ENCODE peak calls at places on chromosome 6, in ten cellular contexts. One of them, this sample, is unnamed.
A peak's percentile ranks its signal among the peaks of the same experiment; 100 is the strongest.

GRCh38 chr6:23705691-23706090 is 420.3 kb upstream of the NRSN1 start:
- DNase-seq in tibial artery: no peak
- DNase-seq in kidney: no peak
- DNase-seq in upper lobe of left lung: no peak
- DNase-seq in right atrium auricular region: no peak
- DNase-seq in cardiac fibroblast: no peak
- DNase-seq in osteoblast: no peak
- DNase-seq in thoracic aorta: no peak
- DNase-seq in upper lobe of right lung: no peak
- DNase-seq in ascending aorta: no peak
- DNase-seq in this sample: no peak

GRCh38 chr6:127121637-127121960 is 3.1 kb downstream of the RSPO3 start:
- DNase-seq in tibial artery: no peak
- DNase-seq in kidney: no peak
- DNase-seq in upper lobe of left lung: no peak
- DNase-seq in right atrium auricular region: no peak
- DNase-seq in cardiac fibroblast: no peak
- DNase-seq in osteoblast: no peak
- DNase-seq in thoracic aorta: no peak
- DNase-seq in upper lobe of right lung: no peak
- DNase-seq in ascending aorta: no peak
- DNase-seq in this sample: no peak

GRCh38 chr6:84065718-84066290 is 32.2 kb downstream of the MRAP2 start:
- DNase-seq in tibial artery: no peak
- DNase-seq in kidney: no peak
- DNase-seq in upper lobe of left lung: no peak
- DNase-seq in right atrium auricular region: no peak
- DNase-seq in cardiac fibroblast: peak; percentile 76
- DNase-seq in osteoblast: peak; percentile 92
- DNase-seq in thoracic aorta: no peak
- DNase-seq in upper lobe of right lung: no peak
- DNase-seq in ascending aorta: peak; percentile 69
- DNase-seq in this sample: peak; percentile 48

GRCh38 chr6:113879186-113880096 is 22.3 kb downstream of the MARCKS start:
- DNase-seq in tibial artery: peak; percentile 39
- DNase-seq in kidney: no peak
- DNase-seq in upper lobe of left lung: no peak
- DNase-seq in right atrium auricular region: peak; percentile 62
- DNase-seq in cardiac fibroblast: peak; percentile 85
- DNase-seq in osteoblast: no peak
- DNase-seq in thoracic aorta: no peak
- DNase-seq in upper lobe of right lung: no peak
- DNase-seq in ascending aorta: peak; percentile 66
- DNase-seq in this sample: peak; percentile 63

GRCh38 chr6:137102851-137103492 is 58.2 kb upstream of the IL20RA start:
- DNase-seq in tibial artery: no peak
- DNase-seq in kidney: no peak
- DNase-seq in upper lobe of left lung: no peak
- DNase-seq in right atrium auricular region: no peak
- DNase-seq in cardiac fibroblast: no peak
- DNase-seq in osteoblast: no peak
- DNase-seq in thoracic aorta: no peak
- DNase-seq in upper lobe of right lung: no peak
- DNase-seq in ascending aorta: no peak
- DNase-seq in this sample: no peak

GRCh38 chr6:133504761-133505160 is 263.6 kb downstream of the EYA4 start:
- DNase-seq in tibial artery: no peak
- DNase-seq in kidney: no peak
- DNase-seq in upper lobe of left lung: no peak
- DNase-seq in right atrium auricular region: no peak
- DNase-seq in cardiac fibroblast: peak; percentile 6
- DNase-seq in osteoblast: peak; percentile 60
- DNase-seq in thoracic aorta: no peak
- DNase-seq in upper lobe of right lung: no peak
- DNase-seq in ascending aorta: no peak
- DNase-seq in this sample: no peak

GRCh38 chr6:29631860-29632731 is 887 bp downstream of the GABBR1 start:
- DNase-seq in tibial artery: peak; percentile 62
- DNase-seq in kidney: peak; percentile 90
- DNase-seq in upper lobe of left lung: peak; percentile 93
- DNase-seq in right atrium auricular region: no peak
- DNase-seq in cardiac fibroblast: peak; percentile 51
- DNase-seq in osteoblast: peak; percentile 89
- DNase-seq in thoracic aorta: no peak
- DNase-seq in upper lobe of right lung: peak; percentile 77
- DNase-seq in ascending aorta: peak; percentile 82
- DNase-seq in this sample: peak; percentile 84

GRCh38 chr6:14542670-14543366 is 425.2 kb downstream of the CD83 start:
- DNase-seq in tibial artery: no peak
- DNase-seq in kidney: no peak
- DNase-seq in upper lobe of left lung: no peak
- DNase-seq in right atrium auricular region: no peak
- DNase-seq in cardiac fibroblast: peak; percentile 66
- DNase-seq in osteoblast: peak; percentile 80
- DNase-seq in thoracic aorta: no peak
- DNase-seq in upper lobe of right lung: no peak
- DNase-seq in ascending aorta: no peak
- DNase-seq in this sample: peak; percentile 66

GRCh38 chr6:54404791-54405190 is 96.5 kb downstream of the TINAG start:
- DNase-seq in tibial artery: no peak
- DNase-seq in kidney: no peak
- DNase-seq in upper lobe of left lung: no peak
- DNase-seq in right atrium auricular region: no peak
- DNase-seq in cardiac fibroblast: no peak
- DNase-seq in osteoblast: no peak
- DNase-seq in thoracic aorta: no peak
- DNase-seq in upper lobe of right lung: no peak
- DNase-seq in ascending aorta: no peak
- DNase-seq in this sample: peak; percentile 33

GRCh38 chr6:29631209-29631810 is 1.7 kb downstream of the GABBR1 start:
- DNase-seq in tibial artery: no peak
- DNase-seq in kidney: no peak
- DNase-seq in upper lobe of left lung: peak; percentile 46
- DNase-seq in right atrium auricular region: no peak
- DNase-seq in cardiac fibroblast: no peak
- DNase-seq in osteoblast: peak; percentile 61
- DNase-seq in thoracic aorta: no peak
- DNase-seq in upper lobe of right lung: no peak
- DNase-seq in ascending aorta: no peak
- DNase-seq in this sample: peak; percentile 18

GRCh38 chr6:10584607-10585006 is 63.5 kb downstream of the GCNT2 start:
- DNase-seq in tibial artery: no peak
- DNase-seq in kidney: no peak
- DNase-seq in upper lobe of left lung: no peak
- DNase-seq in right atrium auricular region: no peak
- DNase-seq in cardiac fibroblast: no peak
- DNase-seq in osteoblast: no peak
- DNase-seq in thoracic aorta: no peak
- DNase-seq in upper lobe of right lung: no peak
- DNase-seq in ascending aorta: no peak
- DNase-seq in this sample: no peak

GRCh38 chr6:10587694-10588392 is 66.7 kb downstream of the GCNT2 start:
- DNase-seq in tibial artery: no peak
- DNase-seq in kidney: no peak
- DNase-seq in upper lobe of left lung: no peak
- DNase-seq in right atrium auricular region: no peak
- DNase-seq in cardiac fibroblast: no peak
- DNase-seq in osteoblast: no peak
- DNase-seq in thoracic aorta: no peak
- DNase-seq in upper lobe of right lung: no peak
- DNase-seq in ascending aorta: no peak
- DNase-seq in this sample: no peak

GRCh38 chr6:10588562-10589428 is 67.6 kb downstream of the GCNT2 start:
- DNase-seq in tibial artery: no peak
- DNase-seq in kidney: no peak
- DNase-seq in upper lobe of left lung: no peak
- DNase-seq in right atrium auricular region: no peak
- DNase-seq in cardiac fibroblast: no peak
- DNase-seq in osteoblast: no peak
- DNase-seq in thoracic aorta: no peak
- DNase-seq in upper lobe of right lung: no peak
- DNase-seq in ascending aorta: no peak
- DNase-seq in this sample: no peak

GRCh38 chr6:10585232-10585887 is 64.2 kb downstream of the GCNT2 start:
- DNase-seq in tibial artery: no peak
- DNase-seq in kidney: no peak
- DNase-seq in upper lobe of left lung: no peak
- DNase-seq in right atrium auricular region: no peak
- DNase-seq in cardiac fibroblast: no peak
- DNase-seq in osteoblast: no peak
- DNase-seq in thoracic aorta: no peak
- DNase-seq in upper lobe of right lung: no peak
- DNase-seq in ascending aorta: no peak
- DNase-seq in this sample: no peak

GRCh38 chr6:10586302-10586701 is 65.2 kb downstream of the GCNT2 start:
- DNase-seq in tibial artery: no peak
- DNase-seq in kidney: no peak
- DNase-seq in upper lobe of left lung: no peak
- DNase-seq in right atrium auricular region: no peak
- DNase-seq in cardiac fibroblast: no peak
- DNase-seq in osteoblast: no peak
- DNase-seq in thoracic aorta: no peak
- DNase-seq in upper lobe of right lung: no peak
- DNase-seq in ascending aorta: no peak
- DNase-seq in this sample: no peak
- H3K4me3 ChIP-seq in tibial artery: no peak overlapping the region
- H3K4me3 ChIP-seq in kidney: no peak overlapping the region
- H3K4me3 ChIP-seq in upper lobe of left lung: no peak overlapping the region
- H3K4me3 ChIP-seq in right atrium auricular region: no peak overlapping the region
- H3K4me3 ChIP-seq in cardiac fibroblast: no peak overlapping the region
- H3K4me3 ChIP-seq in osteoblast: no peak overlapping the region
- H3K4me3 ChIP-seq in thoracic aorta: no peak overlapping the region
- H3K4me3 ChIP-seq in upper lobe of right lung: no peak overlapping the region
- H3K4me3 ChIP-seq in ascending aorta: peak overlapping the region; percentile 41
- H3K4me3 ChIP-seq in this sample: no peak overlapping the region

DNA sequence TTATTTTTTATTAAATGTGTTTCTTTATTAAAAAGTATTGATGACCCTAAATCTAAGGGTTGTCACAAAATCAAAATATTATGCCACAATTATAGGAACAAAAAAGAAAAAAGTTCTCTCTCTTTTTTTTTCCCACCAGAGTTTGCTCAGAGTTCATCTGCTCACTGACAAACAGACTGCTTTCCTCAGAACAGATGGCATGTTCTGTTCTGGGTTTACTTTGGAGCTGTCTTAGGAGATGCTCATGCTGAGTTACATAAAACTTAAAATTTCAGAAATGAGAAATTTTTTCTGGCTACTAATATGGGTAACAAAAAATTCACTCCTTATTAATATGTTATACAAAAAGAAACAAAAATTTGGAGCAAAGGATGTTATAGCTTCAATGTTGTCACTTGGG is 30.3 kb downstream of the STK38 start:
- DNase-seq in tibial artery: no peak
- DNase-seq in kidney: no peak
- DNase-seq in upper lobe of left lung: no peak
- DNase-seq in right atrium auricular region: no peak
- DNase-seq in cardiac fibroblast: no peak
- DNase-seq in osteoblast: no peak
- DNase-seq in thoracic aorta: no peak
- DNase-seq in upper lobe of right lung: no peak
- DNase-seq in ascending aorta: no peak
- DNase-seq in this sample: no peak
- H3K4me3 ChIP-seq in tibial artery: no peak overlapping the region
- H3K4me3 ChIP-seq in kidney: no peak overlapping the region
- H3K4me3 ChIP-seq in upper lobe of left lung: no peak overlapping the region
- H3K4me3 ChIP-seq in right atrium auricular region: no peak overlapping the region
- H3K4me3 ChIP-seq in cardiac fibroblast: no peak overlapping the region
- H3K4me3 ChIP-seq in osteoblast: no peak overlapping the region
- H3K4me3 ChIP-seq in thoracic aorta: no peak overlapping the region
- H3K4me3 ChIP-seq in upper lobe of right lung: no peak overlapping the region
- H3K4me3 ChIP-seq in ascending aorta: no peak overlapping the region
- H3K4me3 ChIP-seq in this sample: no peak overlapping the region

DNA sequence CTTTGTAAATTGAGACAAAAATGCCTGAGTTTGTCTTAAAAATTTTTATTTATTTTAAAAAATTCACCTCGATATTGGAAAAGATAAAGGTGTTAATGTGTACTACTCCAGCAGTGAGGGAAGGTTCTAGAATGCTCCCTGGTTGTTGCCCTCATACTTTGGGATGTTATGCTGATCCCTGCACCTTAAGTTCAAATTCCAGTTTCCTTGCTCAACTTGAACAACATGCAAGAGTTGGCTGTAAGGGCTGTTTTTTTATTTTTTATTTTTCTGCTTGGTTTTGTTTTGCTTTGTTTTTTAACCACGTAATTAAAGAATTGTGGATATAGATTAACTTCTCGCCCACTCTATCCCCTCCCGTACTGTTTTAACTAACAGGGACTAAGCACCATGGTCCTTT is 158.7 kb upstream of the CITED2 start:
- DNase-seq in tibial artery: no peak
- DNase-seq in kidney: no peak
- DNase-seq in upper lobe of left lung: no peak
- DNase-seq in right atrium auricular region: no peak
- DNase-seq in cardiac fibroblast: no peak
- DNase-seq in osteoblast: no peak
- DNase-seq in thoracic aorta: no peak
- DNase-seq in upper lobe of right lung: no peak
- DNase-seq in ascending aorta: no peak
- DNase-seq in this sample: peak; percentile 38
- H3K4me3 ChIP-seq in tibial artery: no peak overlapping the region
- H3K4me3 ChIP-seq in kidney: peak overlapping the region; percentile 56
- H3K4me3 ChIP-seq in upper lobe of left lung: no peak overlapping the region
- H3K4me3 ChIP-seq in right atrium auricular region: no peak overlapping the region
- H3K4me3 ChIP-seq in cardiac fibroblast: no peak overlapping the region
- H3K4me3 ChIP-seq in osteoblast: peak overlapping the region; percentile 13
- H3K4me3 ChIP-seq in thoracic aorta: peak overlapping the region; percentile 44
- H3K4me3 ChIP-seq in upper lobe of right lung: no peak overlapping the region
- H3K4me3 ChIP-seq in ascending aorta: no peak overlapping the region
- H3K4me3 ChIP-seq in this sample: no peak overlapping the region

GRCh38 chr6:109672827-109673226 is 18.2 kb downstream of the AK9 start:
- DNase-seq in tibial artery: no peak
- DNase-seq in kidney: no peak
- DNase-seq in upper lobe of left lung: no peak
- DNase-seq in right atrium auricular region: no peak
- DNase-seq in cardiac fibroblast: no peak
- DNase-seq in osteoblast: no peak
- DNase-seq in thoracic aorta: no peak
- DNase-seq in upper lobe of right lung: no peak
- DNase-seq in ascending aorta: no peak
- DNase-seq in this sample: no peak

GRCh38 chr6:109676724-109677123 is 14.3 kb downstream of the AK9 start:
- DNase-seq in tibial artery: no peak
- DNase-seq in kidney: no peak
- DNase-seq in upper lobe of left lung: no peak
- DNase-seq in right atrium auricular region: no peak
- DNase-seq in cardiac fibroblast: no peak
- DNase-seq in osteoblast: no peak
- DNase-seq in thoracic aorta: no peak
- DNase-seq in upper lobe of right lung: no peak
- DNase-seq in ascending aorta: no peak
- DNase-seq in this sample: no peak

DNA sequence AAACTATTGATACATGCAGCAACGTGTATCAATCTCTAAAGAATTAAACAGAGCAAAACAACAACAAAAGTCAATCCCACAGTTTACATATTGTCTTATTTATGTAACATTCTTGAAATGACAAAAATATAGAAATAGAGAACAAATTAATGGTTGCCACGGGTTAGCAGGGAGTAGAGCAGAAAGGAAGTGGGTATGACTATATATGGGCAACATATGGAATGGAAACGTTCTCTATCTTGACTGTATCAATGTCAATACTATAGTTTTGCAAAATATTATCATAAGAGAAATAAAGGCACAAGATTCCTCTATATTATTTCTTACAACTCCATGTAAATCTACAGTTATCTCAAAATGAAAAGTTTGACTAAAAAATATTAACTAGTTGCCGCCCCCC is 12.8 kb downstream of the AK9 start:
- DNase-seq in tibial artery: no peak
- DNase-seq in kidney: no peak
- DNase-seq in upper lobe of left lung: no peak
- DNase-seq in right atrium auricular region: no peak
- DNase-seq in cardiac fibroblast: no peak
- DNase-seq in osteoblast: no peak
- DNase-seq in thoracic aorta: no peak
- DNase-seq in upper lobe of right lung: no peak
- DNase-seq in ascending aorta: no peak
- DNase-seq in this sample: no peak
- H3K4me3 ChIP-seq in tibial artery: no peak overlapping the region
- H3K4me3 ChIP-seq in kidney: no peak overlapping the region
- H3K4me3 ChIP-seq in upper lobe of left lung: no peak overlapping the region
- H3K4me3 ChIP-seq in right atrium auricular region: no peak overlapping the region
- H3K4me3 ChIP-seq in cardiac fibroblast: no peak overlapping the region
- H3K4me3 ChIP-seq in osteoblast: no peak overlapping the region
- H3K4me3 ChIP-seq in thoracic aorta: no peak overlapping the region
- H3K4me3 ChIP-seq in upper lobe of right lung: no peak overlapping the region
- H3K4me3 ChIP-seq in ascending aorta: no peak overlapping the region
- H3K4me3 ChIP-seq in this sample: no peak overlapping the region